ENCODE peak calls at places on chromosomes 7 and 10, in four cellular contexts. One of them, this sample, is unnamed.

GRCh38 chr7:882336-883028 is 6.1 kb downstream of the GET4 start:
- DNase-seq in GM12878: no peak
- DNase-seq in H1: no peak
- DNase-seq in HepG2: no peak
- DNase-seq in this sample: no peak

GRCh38 chr7:30828591-30828990 is 57.4 kb downstream of the MINDY4 start:
- DNase-seq in HepG2: no peak
- DNase-seq in GM12878: no peak
- DNase-seq in H1: no peak
- DNase-seq in this sample: no peak

GRCh38 chr7:4486932-4487331 is 195.2 kb upstream of the FOXK1 start:
- DNase-seq in HepG2: no peak
- DNase-seq in H1: no peak
- DNase-seq in GM12878: no peak
- DNase-seq in this sample: no peak

GRCh38 chr10:95739046-95739445 is 16.9 kb upstream of the ENTPD1 start:
- DNase-seq in H1: no peak
- DNase-seq in HepG2: no peak
- DNase-seq in GM12878: no peak
- DNase-seq in this sample: no peak

GRCh38 chr10:37495415-37495814 is 362.0 kb downstream of the ZNF248 start:
- DNase-seq in HepG2: no peak
- DNase-seq in GM12878: no peak
- DNase-seq in H1: no peak
- DNase-seq in this sample: peak; percentile 18

GRCh38 chr7:144941127-144941526 is 105.3 kb upstream of the TPK1 start:
- DNase-seq in H1: no peak
- DNase-seq in HepG2: no peak
- DNase-seq in GM12878: no peak
- DNase-seq in this sample: no peak

GRCh38 chr7:140200102-140200989 is 23.6 kb upstream of the KDM7A start:
- DNase-seq in HepG2: peak; percentile 47
- DNase-seq in H1: no peak
- DNase-seq in GM12878: no peak
- DNase-seq in this sample: no peak

GRCh38 chr7:48635796-48636195 is 288.6 kb upstream of the CDC14C start:
- DNase-seq in HepG2: no peak
- DNase-seq in GM12878: no peak
- DNase-seq in H1: no peak
- DNase-seq in this sample: no peak

GRCh38 chr7:36285276-36285675 is 104.4 kb upstream of the ANLN start:
- DNase-seq in GM12878: no peak
- DNase-seq in H1: no peak
- DNase-seq in HepG2: no peak
- DNase-seq in this sample: no peak

GRCh38 chr10:30476511-30476910 is 42.5 kb downstream of the MAP3K8 start:
- DNase-seq in GM12878: no peak
- DNase-seq in H1: no peak
- DNase-seq in HepG2: no peak
- DNase-seq in this sample: no peak

GRCh38 chr10:118495499-118495898 is 99.9 kb downstream of the PRLHR start:
- DNase-seq in HepG2: no peak
- DNase-seq in GM12878: no peak
- DNase-seq in H1: no peak
- DNase-seq in this sample: no peak

GRCh38 chr10:11595395-11595692 is 16.1 kb downstream of the USP6NL start:
- DNase-seq in GM12878: no peak
- DNase-seq in HepG2: no peak
- DNase-seq in H1: no peak
- DNase-seq in this sample: no peak

GRCh38 chr7:25965405-25966123 is 186.4 kb upstream of the NFE2L3 start:
- DNase-seq in HepG2: no peak
- DNase-seq in H1: no peak
- DNase-seq in GM12878: no peak
- DNase-seq in this sample: no peak

GRCh38 chr10:108970016-108970415 is 953.3 kb downstream of the XPNPEP1 start:
- DNase-seq in HepG2: no peak
- DNase-seq in GM12878: no peak
- DNase-seq in H1: peak; percentile 1
- DNase-seq in this sample: peak; percentile 32

GRCh38 chr7:16028103-16028502 is 341.6 kb upstream of the MEOX2 start:
- DNase-seq in HepG2: no peak
- DNase-seq in H1: no peak
- DNase-seq in GM12878: no peak
- DNase-seq in this sample: no peak

GRCh38 chr10:98110356-98110755 is 24.1 kb upstream of the R3HCC1L start:
- DNase-seq in GM12878: no peak
- DNase-seq in HepG2: no peak
- DNase-seq in H1: no peak
- DNase-seq in this sample: no peak
- TF ChIP-seq ZNF274 in GM12878: no peak
- TF ChIP-seq ZNF274 in HepG2: no peak
- TF ChIP-seq ZNF274 in H1: no peak
- TF ChIP-seq ZNF274 in this sample: no peak

DNA sequence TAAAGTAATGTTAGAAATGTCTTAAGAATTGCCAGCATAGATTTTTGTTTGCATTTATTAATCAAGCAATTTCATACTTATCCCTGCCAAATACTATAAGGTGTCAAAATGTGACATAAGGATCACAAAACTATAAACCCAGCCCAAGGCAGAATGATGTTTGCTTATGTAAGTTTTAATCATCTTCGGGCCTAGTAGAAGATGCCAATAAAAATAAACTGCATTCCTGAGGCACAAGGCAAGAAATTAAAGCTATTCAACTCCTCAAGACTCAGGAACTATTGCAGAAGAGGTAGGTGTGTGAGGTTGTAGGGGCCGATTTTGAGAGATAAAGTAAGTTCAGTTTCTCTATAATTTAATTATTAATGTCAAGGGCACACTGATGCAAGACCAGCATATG is 189.4 kb upstream of the AHR start:
- DNase-seq in GM12878: no peak
- DNase-seq in H1: no peak
- DNase-seq in HepG2: no peak
- DNase-seq in this sample: no peak
- TF ChIP-seq SUZ12 in GM12878: no peak
- TF ChIP-seq SUZ12 in H1: no peak
- TF ChIP-seq SUZ12 in HepG2: no peak
- TF ChIP-seq SUZ12 in this sample: no peak

GRCh38 chr7:51127618-51127904 is 189.0 kb downstream of the COBL start:
- DNase-seq in H1: no peak
- DNase-seq in GM12878: no peak
- DNase-seq in HepG2: no peak
- DNase-seq in this sample: no peak

GRCh38 chr7:51128545-51129466 is 187.8 kb downstream of the COBL start:
- DNase-seq in HepG2: no peak
- DNase-seq in H1: no peak
- DNase-seq in GM12878: no peak
- DNase-seq in this sample: no peak

GRCh38 chr7:51124321-51124720 is 192.3 kb downstream of the COBL start:
- DNase-seq in HepG2: no peak
- DNase-seq in GM12878: no peak
- DNase-seq in H1: no peak
- DNase-seq in this sample: no peak

GRCh38 chr7:51126813-51127617 is 189.6 kb downstream of the COBL start:
- DNase-seq in HepG2: no peak
- DNase-seq in H1: no peak
- DNase-seq in GM12878: no peak
- DNase-seq in this sample: no peak

DNA sequence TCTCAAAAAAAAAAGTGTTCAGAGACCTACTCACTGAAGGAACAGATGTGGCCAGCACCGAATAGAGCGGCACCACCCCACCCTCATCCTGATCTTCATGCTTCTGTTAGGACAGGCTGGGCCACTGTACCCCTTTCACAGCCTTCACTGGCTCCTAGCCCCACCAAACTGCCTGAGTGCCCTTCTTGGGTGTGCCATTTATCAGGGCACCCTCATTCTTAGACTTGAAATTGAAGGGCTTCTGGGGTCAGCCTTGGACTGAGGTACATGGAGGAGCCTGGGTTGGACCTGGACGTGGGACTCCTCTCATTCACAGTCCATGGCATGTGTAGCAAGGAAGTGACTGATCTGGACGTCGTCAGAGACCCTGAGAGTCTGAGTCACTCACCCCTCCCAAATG is 190.3 kb downstream of the COBL start:
- DNase-seq in GM12878: no peak
- DNase-seq in H1: no peak
- DNase-seq in HepG2: no peak
- DNase-seq in this sample: no peak
- TF ChIP-seq ZNF274 in GM12878: no peak
- TF ChIP-seq ZNF274 in H1: no peak
- TF ChIP-seq ZNF274 in HepG2: no peak
- TF ChIP-seq ZNF274 in this sample: no peak

DNA sequence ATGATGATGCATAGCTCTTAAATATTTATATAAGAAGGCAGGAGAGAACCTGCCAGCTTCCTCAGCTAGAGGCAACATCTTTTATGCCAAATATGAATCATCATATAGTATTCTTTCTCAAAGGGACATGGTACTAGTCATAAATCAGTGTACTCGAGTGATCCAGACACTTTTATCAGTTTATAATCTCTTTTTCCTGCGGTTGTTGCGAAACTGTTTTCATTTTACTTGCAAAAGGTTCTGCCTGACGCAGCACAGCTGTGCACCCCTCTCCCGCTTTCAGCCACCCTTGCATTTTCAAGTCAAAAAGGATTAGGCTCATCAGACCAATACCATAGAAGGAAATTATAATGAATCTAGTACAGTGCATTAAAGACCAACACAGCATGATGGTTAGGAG is 332.3 kb upstream of the PRKCQ start:
- DNase-seq in H1: no peak
- DNase-seq in GM12878: no peak
- DNase-seq in HepG2: no peak
- DNase-seq in this sample: no peak
- TF ChIP-seq SUZ12 in H1: no peak
- TF ChIP-seq SUZ12 in GM12878: no peak
- TF ChIP-seq SUZ12 in HepG2: no peak
- TF ChIP-seq SUZ12 in this sample: no peak

GRCh38 chr7:151376218-151376902 is 33.5 kb downstream of the WDR86 start:
- DNase-seq in GM12878: no peak
- DNase-seq in H1: no peak
- DNase-seq in HepG2: no peak
- DNase-seq in this sample: no peak
- TF ChIP-seq ZNF274 in GM12878: no peak
- TF ChIP-seq ZNF274 in H1: no peak
- TF ChIP-seq ZNF274 in HepG2: no peak
- TF ChIP-seq ZNF274 in this sample: no peak